ENCODE peak calls at places on chromosomes 4 and X, in nine cellular contexts. R is OCI-LY7; U is GM12864; Z is CD8-positive, alpha-beta T cell; C is choroid plexus epithelial cell; Q is nephron progenitor cell; V is hepatocyte; N is heart left ventricle; O is bronchial epithelial cell. P is an unnamed sample.

GRCh38 chr4:121448231-121448630 is 67.4 kb upstream of the QRFPR start:
- DNase-seq in R (no peak), U (no peak), Z (no peak), C (no peak), Q (no peak), V (peak; percentile 79), N (no peak), O (peak; percentile 30), P (no peak)

GRCh38 chrX:6228720-6229119 is at the start of gene NLGN4X:
- DNase-seq in R (no peak), U (no peak), Z (no peak), C (no peak), Q (peak; percentile 16), V (no peak), N (no peak), O (no peak), P (no peak)

GRCh38 chr4:22031423-22031822 is 82.9 kb upstream of the KCNIP4 start:
- DNase-seq in R (no peak), U (no peak), Z (no peak), C (no peak), Q (no peak), V (no peak), N (no peak), O (no peak), P (no peak)

GRCh38 chr4:69147334-69147733 is 51.1 kb downstream of the UGT2B7 start:
- DNase-seq in R (no peak), U (no peak), Z (no peak), C (no peak), Q (no peak), V (no peak), N (no peak), O (no peak), P (no peak)

GRCh38 chr4:164935363-164935762 is 42.1 kb downstream of the TRIM61 start:
- DNase-seq in R (peak; percentile 36), U (peak; percentile 40), Z (no peak), C (peak; percentile 14), Q (no peak), V (no peak), N (no peak), O (no peak), P (no peak)

GRCh38 chrX:2829066-2829430 is 318 bp downstream of the GYG2 start:
- DNase-seq in R (no peak), U (no peak), Z (no peak), C (no peak), Q (peak; percentile 80), V (peak; percentile 52), N (no peak), O (no peak), P (no peak)

GRCh38 chrX:68832101-68832416 is 3.2 kb downstream of the EFNB1 start:
- DNase-seq in R (peak; percentile 11), U (no peak), Z (no peak), C (peak; percentile 86), Q (no peak), V (peak; percentile 67), N (no peak), O (peak; percentile 47), P (no peak)

GRCh38 chr4:54543088-54543795 is 114.5 kb upstream of the KIT start:
- DNase-seq in R (no peak), U (no peak), Z (no peak), C (peak; percentile 48), Q (no peak), V (no peak), N (no peak), O (no peak), P (no peak)

GRCh38 chr4:72690782-72691181 is 121.8 kb upstream of the ADAMTS3 start:
- DNase-seq in R (no peak), U (no peak), Z (no peak), C (no peak), Q (no peak), V (no peak), N (no peak), O (no peak), P (no peak)

GRCh38 chr4:18937746-18938145 is 916.2 kb upstream of the LCORL start:
- DNase-seq in R (no peak), U (no peak), Z (no peak), C (peak; percentile 9), Q (no peak), V (no peak), N (no peak), O (no peak), P (no peak)

GRCh38 chr4:62814510-62815047 is 1594.7 kb downstream of the TECRL start:
- DNase-seq in R (no peak), U (no peak), Z (no peak), C (no peak), Q (no peak), V (no peak), N (no peak), O (no peak), P (no peak)

GRCh38 chrX:9882669-9883446 is 84.3 kb upstream of the CLDN34 start:
- DNase-seq in R (peak; percentile 0), U (no peak), Z (no peak), C (peak; percentile 55), Q (no peak), V (peak; percentile 37), N (no peak), O (peak; percentile 13), P (no peak)

GRCh38 chrX:73478961-73479360 is 32.1 kb downstream of the CDX4 start:
- DNase-seq in R (no peak), U (no peak), Z (no peak), C (no peak), Q (no peak), V (peak; percentile 13), N (no peak), O (no peak), P (no peak)

GRCh38 chr4:63556332-63556731 is 852.9 kb downstream of the TECRL start:
- DNase-seq in R (no peak), U (no peak), Z (no peak), C (no peak), Q (no peak), V (no peak), N (no peak), O (no peak), P (no peak)

GRCh38 chrX:70755850-70756249 is 152.7 kb downstream of the TEX11 start:
- DNase-seq in R (no peak), U (no peak), Z (peak; percentile 15), C (no peak), Q (no peak), V (no peak), N (no peak), O (no peak), P (no peak)

GRCh38 chrX:73448379-73448778 is 1.5 kb downstream of the CDX4 start:
- DNase-seq in R (no peak), U (no peak), Z (no peak), C (no peak), Q (no peak), V (no peak), N (no peak), O (no peak), P (no peak)

GRCh38 chr4:156934259-156934635 is 37.4 kb downstream of the PDGFC start:
- DNase-seq in R (no peak), U (no peak), Z (no peak), C (no peak), Q (no peak), V (no peak), N (no peak), O (no peak), P (no peak)

GRCh38 chrX:74383611-74384010 is 37.7 kb upstream of the SLC16A2 start:
- DNase-seq in R (peak; percentile 3), U (no peak), Z (no peak), C (peak; percentile 73), Q (peak; percentile 16), V (peak; percentile 53), N (no peak), O (peak; percentile 47), P (no peak)

GRCh38 chr4:87011340-87012034 is 76.7 kb downstream of the AFF1 start:
- DNase-seq in R (no peak), U (no peak), Z (no peak), C (peak; percentile 94), Q (no peak), V (peak; percentile 84), N (no peak), O (peak; percentile 94), P (no peak)

GRCh38 chrX:134746379-134746723 is 88.1 kb upstream of the PLAC1 start:
- DNase-seq in R (no peak), U (no peak), Z (no peak), C (no peak), Q (no peak), V (no peak), N (no peak), O (no peak), P (no peak)

GRCh38 chrX:148573119-148573518 is 72.7 kb downstream of the AFF2 start:
- DNase-seq in R (peak; percentile 41), U (no peak), Z (no peak), C (no peak), Q (no peak), V (no peak), N (no peak), O (no peak), P (no peak)
- TF ChIP-seq CTCF in R (peak; percentile 65), U (no peak), Z (no peak), C (no peak), Q (no peak), V (no peak), N (no peak), O (no peak), P (no peak)

GRCh38 chr4:88881227-88881569 is 175.8 kb downstream of the FAM13A start:
- DNase-seq in R (no peak), U (no peak), Z (no peak), C (no peak), Q (no peak), V (no peak), N (no peak), O (no peak), P (no peak)
- TF ChIP-seq CTCF in R (no peak), U (no peak), Z (no peak), C (no peak), Q (no peak), V (no peak), N (no peak), O (no peak), P (no peak)

GRCh38 chr4:41359069-41359769 is 102.5 kb downstream of the UCHL1 start:
- DNase-seq in R (no peak), U (no peak), Z (no peak), C (no peak), Q (peak; percentile 16), V (no peak), N (no peak), O (no peak), P (no peak)
- TF ChIP-seq CTCF in R (no peak), U (peak; percentile 18), Z (no peak), C (no peak), Q (peak; percentile 21), V (no peak), N (no peak), O (no peak), P (no peak)

DNA sequence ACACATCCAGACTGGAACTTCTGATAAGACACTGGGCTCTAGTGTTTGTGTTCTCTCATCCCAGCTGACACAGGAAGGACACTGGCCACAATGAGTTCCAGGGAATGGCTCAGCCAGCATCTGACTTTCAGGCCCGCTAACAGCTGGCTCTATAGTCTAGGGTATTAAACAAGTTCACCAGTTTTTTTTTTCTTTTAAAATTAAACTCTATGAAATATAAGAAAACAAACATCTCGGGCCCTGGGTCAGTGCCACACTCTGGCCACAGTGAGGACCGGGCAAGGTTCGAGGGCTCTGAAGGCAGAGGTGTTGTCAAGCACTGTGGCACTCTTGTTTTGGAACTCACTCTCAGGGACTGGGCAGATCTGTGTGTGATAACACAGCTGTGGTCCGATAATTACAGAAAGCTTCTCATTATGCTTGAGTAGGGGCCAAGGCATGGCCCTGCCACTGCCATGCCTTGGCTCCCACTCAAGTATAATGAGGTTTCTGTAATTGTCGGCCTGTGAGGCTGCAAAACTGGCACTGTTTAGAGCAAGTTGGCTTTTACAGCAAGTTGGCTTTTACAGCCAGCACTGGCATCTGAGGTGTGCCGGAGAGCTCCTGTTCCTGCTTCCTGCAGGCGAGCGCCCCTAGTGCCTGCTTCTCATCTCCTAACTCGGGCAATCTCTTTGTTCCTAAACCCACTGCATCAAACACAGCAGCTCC is 62.8 kb downstream of the PPP1R2C start:
- DNase-seq in R (no peak), U (no peak), Z (no peak), C (peak; percentile 12), Q (peak; percentile 64), V (peak; percentile 76), N (peak; percentile 46), O (peak; percentile 58), P (no peak)
- TF ChIP-seq CTCF in R (no peak), U (peak; percentile 65), Z (peak; percentile 27), C (peak; percentile 33), Q (peak; percentile 72), V (peak; percentile 67), N (no peak), O (peak; percentile 84), P (no peak)